ENCODE peak calls at places on chromosomes 5 and 9, in four cellular contexts. J, Y, P and H are unnamed samples. For H3K4me1, the result is how much of the 10 kb centered on the place peaks cover.

GRCh38 chr5:143931986-143932385 is 120.0 kb downstream of the HMHB1 start:
- DNase-seq in P (no peak), Y (no peak), J (no peak), H (no peak)

GRCh38 chr5:99004960-99005359 is 76.2 kb upstream of the CHD1 start:
- DNase-seq in Y (no peak), P (no peak), J (no peak), H (no peak)

GRCh38 chr5:68970617-68971016 is 123.2 kb upstream of the SLC30A5 start:
- DNase-seq in Y (no peak), P (no peak), J (no peak), H (no peak)

GRCh38 chr9:1208185-1208584 is 158.0 kb downstream of the DMRT2 start:
- DNase-seq in Y (no peak), P (no peak), J (no peak), H (no peak)

GRCh38 chr9:86531273-86531672 is 177.1 kb upstream of the TUT7 start:
- DNase-seq in Y (no peak), P (no peak), J (no peak), H (no peak)

GRCh38 chr9:108760841-108761240 is 94.9 kb downstream of the ACTL7B start:
- DNase-seq in Y (no peak), P (no peak), J (no peak), H (no peak)

GRCh38 chr9:77907581-77907980 is 124.0 kb downstream of the GNAQ start:
- DNase-seq in J (no peak), Y (no peak), P (no peak), H (no peak)

GRCh38 chr9:15512889-15513288 is 2.1 kb upstream of the PSIP1 start:
- DNase-seq in J (no peak), P (no peak), Y (no peak), H (no peak)

GRCh38 chr5:180330810-180331646 is 22.1 kb downstream of the GFPT2 start:
- DNase-seq in Y (no peak), P (peak), J (peak), H (no peak)

GRCh38 chr9:126797903-126798302 is 6.9 kb upstream of the ZBTB43 start:
- DNase-seq in P (no peak), J (no peak), Y (no peak), H (no peak)

GRCh38 chr9:135789838-135790291 is 87.9 kb downstream of the KCNT1 start:
- DNase-seq in P (no peak), J (no peak), Y (no peak), H (no peak)

GRCh38 chr5:35849850-35850249 is 6.8 kb upstream of the IL7R start:
- DNase-seq in J (no peak), Y (no peak), P (no peak), H (no peak)

GRCh38 chr5:108711898-108712297 is 35.8 kb upstream of the FER start:
- DNase-seq in Y (no peak), P (no peak), J (no peak), H (no peak)

GRCh38 chr5:2007437-2007905 is 124.7 kb upstream of the IRX4 start:
- DNase-seq in P (no peak), J (no peak), Y (no peak), H (no peak)

GRCh38 chr5:127046343-127047072 is 16.1 kb upstream of the MARCHF3 start:
- DNase-seq in Y (no peak), P (no peak), J (no peak), H (no peak)

GRCh38 chr5:176806137-176806536 is 4.2 kb upstream of the UNC5A start:
- DNase-seq in Y (no peak), J (no peak), P (no peak), H (no peak)

GRCh38 chr5:126692971-126693370 is 84.0 kb upstream of the LMNB1 start:
- DNase-seq in J (no peak), P (no peak), Y (no peak), H (no peak)

GRCh38 chr5:163354685-163355084 is 82.7 kb upstream of the CCNG1 start:
- DNase-seq in J (no peak), Y (no peak), P (no peak), H (no peak)

GRCh38 chr5:135545115-135545514 is 9.4 kb upstream of the NEUROG1 start:
- DNase-seq in J (no peak), P (no peak), Y (no peak), H (no peak)

GRCh38 chr9:87528969-87529368 is 31.3 kb downstream of the DAPK1 start:
- DNase-seq in P (no peak), J (no peak), Y (no peak), H (no peak)

GRCh38 chr5:166845044-166845443 is 1446.4 kb upstream of the WWC1 start:
- DNase-seq in J (no peak), Y (no peak), P (no peak), H (no peak)

GRCh38 chr9:96136992-96137665 is 164.8 kb downstream of the HSD17B3 start:
- DNase-seq in P (no peak), Y (no peak), J (no peak), H (no peak)

GRCh38 chr9:35948901-35949318 is 9.0 kb downstream of the OR2S2 start:
- DNase-seq in P (no peak), J (no peak), Y (no peak), H (no peak)

GRCh38 chr9:22050924-22051323 is 41.8 kb upstream of the CDKN2B start:
- DNase-seq in Y (no peak), P (no peak), J (no peak), H (no peak)

GRCh38 chr5:76751291-76751690 is 35.4 kb downstream of the F2R start:
- DNase-seq in P (no peak), J (no peak), Y (no peak), H (no peak)

GRCh38 chr5:101278917-101279316 is 375.8 kb upstream of the ST8SIA4 start:
- DNase-seq in J (no peak), Y (no peak), P (no peak), H (no peak)

GRCh38 chr9:123157216-123157615 is 111.2 kb downstream of the STRBP start:
- DNase-seq in J (no peak), Y (no peak), P (no peak), H (no peak)

GRCh38 chr9:128107260-128107970 is 20.1 kb downstream of the PTGES2 start:
- DNase-seq in Y (no peak), J (no peak), P (no peak), H (no peak)

GRCh38 chr9:268616-269015 is 54.0 kb downstream of the DOCK8 start:
- DNase-seq in P (no peak), J (no peak), Y (no peak), H (no peak)

GRCh38 chr5:148858106-148858505 is 31.7 kb downstream of the ADRB2 start:
- DNase-seq in P (no peak), J (no peak), Y (no peak), H (no peak)

GRCh38 chr9:35774907-35775635 is 16.3 kb upstream of the NPR2 start:
- DNase-seq in Y (no peak), P (peak), J (no peak), H (no peak)

GRCh38 chr5:140015706-140016105 is 27.4 kb downstream of the NRG2 start:
- DNase-seq in J (no peak), P (no peak), Y (no peak), H (no peak)

GRCh38 chr9:117354252-117354847 is 60.5 kb downstream of the ASTN2 start:
- DNase-seq in Y (no peak), J (no peak), P (no peak), H (no peak)

GRCh38 chr5:10218658-10219057 is 31.0 kb downstream of the ATPSCKMT start:
- DNase-seq in Y (no peak), J (no peak), P (no peak), H (no peak)

GRCh38 chr5:150763023-150763793 is 4.4 kb upstream of the DCTN4 start:
- DNase-seq in Y (peak), J (no peak), P (peak), H (no peak)

GRCh38 chr5:75640395-75640794 is 29.1 kb downstream of the ANKDD1B start:
- DNase-seq in J (no peak), P (no peak), Y (no peak), H (no peak)

GRCh38 chr9:135786146-135786690 is 84.2 kb downstream of the KCNT1 start:
- DNase-seq in Y (no peak), P (no peak), J (no peak), H (no peak)

DNA sequence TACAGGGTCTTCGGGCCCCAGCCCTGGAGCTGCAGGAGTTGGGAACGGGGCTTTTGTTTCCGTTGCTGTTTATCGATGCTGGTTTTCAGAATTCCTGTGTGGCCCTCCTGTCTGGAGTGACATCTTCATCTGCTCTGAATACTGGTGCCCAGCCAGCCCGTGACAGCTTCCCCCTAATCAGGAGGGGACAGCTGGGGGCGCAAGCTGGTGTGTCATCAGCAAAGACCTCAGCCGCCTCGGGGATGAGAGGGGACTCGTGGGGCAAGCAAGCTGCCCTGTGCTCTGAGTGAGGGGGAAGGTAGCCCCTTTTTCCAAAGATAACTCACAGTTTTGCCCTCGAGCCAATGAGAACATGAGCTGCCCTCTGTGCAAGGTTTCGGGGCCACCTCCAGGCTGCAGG is 110.7 kb downstream of the RXRA start:
- DNase-seq in Y (no peak), P (no peak), J (no peak), H (no peak)
- H3K4me1 ChIP-seq in Y (under half), P (half or more), J (under half), H (under half)

DNA sequence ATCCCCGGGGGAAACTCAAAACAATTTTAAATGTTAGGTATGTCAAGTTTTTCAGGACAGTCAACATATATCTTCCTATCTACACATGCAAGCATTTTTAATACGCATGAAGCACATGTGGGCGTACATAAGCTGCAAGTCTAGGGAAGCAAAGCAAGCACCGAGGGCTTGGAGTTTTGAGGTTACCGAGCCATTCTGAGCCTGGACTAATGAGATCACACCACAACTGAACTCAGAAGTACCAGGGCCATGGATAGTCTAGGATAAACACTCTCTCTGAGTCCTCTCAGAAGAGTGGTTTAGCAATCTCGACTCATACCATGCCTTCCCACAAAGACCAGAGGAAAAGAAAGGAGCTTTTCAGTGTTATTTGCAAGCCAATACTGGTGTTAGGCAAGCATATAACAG is 154.2 kb downstream of the AUH start:
- DNase-seq in P (no peak), J (no peak), Y (no peak), H (no peak)
- H3K27ac ChIP-seq in P (peak), J (peak), Y (peak), H (no peak)

GRCh38 chr5:80960531-80961375 is 590 bp downstream of the RASGRF2 start:
- DNase-seq in J (no peak), P (no peak), Y (no peak), H (peak)

GRCh38 chr5:80963521-80963895 is 3.3 kb downstream of the RASGRF2 start:
- DNase-seq in P (no peak), Y (no peak), J (no peak), H (no peak)

GRCh38 chr5:80962630-80963520 is 2.7 kb downstream of the RASGRF2 start:
- DNase-seq in Y (no peak), P (no peak), J (no peak), H (no peak)

GRCh38 chr5:80959768-80960442 is at the start of gene RASGRF2:
- DNase-seq in Y (no peak), P (peak), J (no peak), H (peak)

GRCh38 chr5:80961376-80962281 is 1.5 kb downstream of the RASGRF2 start:
- DNase-seq in Y (no peak), P (no peak), J (no peak), H (no peak)
- H3K4me3 ChIP-seq in Y (peak), P (no peak), J (no peak), H (peak)

GRCh38 chr5:53164478-53165165 is 55.1 kb upstream of the MOCS2 start:
- DNase-seq in P (no peak), J (no peak), Y (no peak), H (no peak)
- H3K4me1 ChIP-seq in P (under half), J (under half), Y (under half), H (under half)

DNA sequence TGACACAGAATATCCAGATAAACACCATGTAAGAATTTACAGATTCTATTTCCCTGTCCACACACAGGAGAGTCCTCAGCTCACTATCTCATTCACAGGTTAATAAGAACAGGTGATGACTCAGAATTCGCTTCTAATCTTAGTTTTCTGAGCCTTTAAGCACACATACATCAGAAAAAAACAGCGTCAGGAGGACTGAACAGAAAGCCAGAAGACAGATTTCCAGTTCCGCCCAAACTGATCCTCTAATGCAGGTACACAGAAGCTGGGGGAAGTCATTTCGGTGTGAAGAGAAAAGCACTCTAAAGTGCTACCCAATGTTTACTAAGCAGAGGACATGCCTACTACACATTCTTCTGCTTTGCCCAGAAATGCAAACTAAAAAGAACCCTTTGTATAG is 1.6 kb downstream of the CEMIP2 start:
- DNase-seq in J (no peak), P (no peak), Y (no peak), H (no peak)
- H3K27ac ChIP-seq in J (peak), P (no peak), Y (peak), H (peak)

GRCh38 chr9:69820955-69821788 is 555 bp downstream of the CFAP95 start:
- DNase-seq in P (no peak), J (no peak), Y (no peak), H (no peak)
- H3K4me3 ChIP-seq in P (no peak), J (no peak), Y (peak), H (peak)